ENCODE peak calls at places on chromosomes 6 and 20, in four cellular contexts. V is stomach, D is GM06990, Z is OCI-LY7. E is an unnamed sample.

GRCh38 chr6:24738732-24739131 is 19.8 kb upstream of the C6orf62 start:
- DNase-seq in V (peak), Z (no peak), D (no peak), E (no peak)

GRCh38 chr6:21747441-21747840 is 153.9 kb downstream of the SOX4 start:
- DNase-seq in V (no peak), D (no peak), Z (no peak), E (no peak)

GRCh38 chr20:57104711-57105110 is 161.7 kb downstream of the BMP7 start:
- DNase-seq in Z (no peak), V (no peak), D (no peak), E (no peak)

GRCh38 chr20:46657137-46657536 is 5.9 kb upstream of the SLC13A3 start:
- DNase-seq in Z (no peak), V (no peak), D (no peak), E (no peak)

GRCh38 chr6:151400473-151400872 is 9.1 kb upstream of the ZBTB2 start:
- DNase-seq in D (no peak), V (no peak), Z (no peak), E (no peak)

GRCh38 chr6:24252215-24252614 is 105.6 kb downstream of the DCDC2 start:
- DNase-seq in Z (no peak), D (no peak), V (no peak), E (no peak)

GRCh38 chr20:13089950-13090469 is 81.2 kb downstream of the SPTLC3 start:
- DNase-seq in D (no peak), Z (no peak), V (no peak), E (no peak)

GRCh38 chr20:41004561-41005360 is 23.9 kb upstream of the TOP1 start:
- DNase-seq in Z (peak), V (peak), D (no peak), E (no peak)

GRCh38 chr20:50004175-50004574 is 21.4 kb downstream of the SNAI1 start:
- DNase-seq in V (no peak), D (no peak), Z (no peak), E (no peak)

GRCh38 chr6:34696189-34696738 is 303 bp downstream of the ILRUN start:
- DNase-seq in Z (no peak), V (peak), D (no peak), E (peak)

GRCh38 chr6:159461266-159461665 is 231.8 kb downstream of the SOD2 start:
- DNase-seq in Z (peak), V (no peak), D (no peak), E (no peak)

GRCh38 chr6:130534627-130535026 is 168.8 kb downstream of the TMEM200A start:
- DNase-seq in Z (no peak), D (no peak), V (no peak), E (no peak)

GRCh38 chr6:105522626-105523322 is 119.9 kb upstream of the PREP start:
- DNase-seq in D (no peak), V (no peak), Z (no peak), E (no peak)

GRCh38 chr20:37516697-37517370 is 4.2 kb upstream of the NNAT start:
- DNase-seq in V (peak), Z (no peak), D (no peak), E (no peak)

GRCh38 chr6:138540468-138540867 is 41.2 kb upstream of the NHSL1 start:
- DNase-seq in D (no peak), V (no peak), Z (no peak), E (no peak)

GRCh38 chr6:161166176-161166575 is 107.7 kb downstream of the AGPAT4 start:
- DNase-seq in Z (no peak), V (no peak), D (no peak), E (no peak)

GRCh38 chr6:2245954-2246863 is 804 bp upstream of the GMDS start:
- DNase-seq in V (peak), Z (peak), D (peak), E (peak)

GRCh38 chr6:159984268-159984786 is 15.4 kb downstream of the IGF2R start:
- DNase-seq in Z (no peak), V (no peak), D (no peak), E (no peak)

GRCh38 chr6:44805239-44805849 is 417.8 kb downstream of the CDC5L start:
- DNase-seq in D (no peak), Z (no peak), V (no peak), E (no peak)

GRCh38 chr6:157273756-157274088 is 49.6 kb downstream of the TMEM242 start:
- DNase-seq in D (peak), V (peak), Z (peak), E (no peak)

GRCh38 chr6:175680-176079 is 116.6 kb upstream of the DUSP22 start:
- DNase-seq in D (no peak), V (no peak), Z (no peak), E (no peak)

GRCh38 chr20:52494244-52494643 is 302.7 kb upstream of the ZFP64 start:
- DNase-seq in V (no peak), Z (no peak), D (no peak), E (no peak)

GRCh38 chr6:170135821-170136471 is 154.9 kb downstream of the DLL1 start:
- DNase-seq in D (no peak), Z (no peak), V (no peak), E (no peak)

GRCh38 chr6:39495640-39496039 is 173.1 kb upstream of the KCNK16 start:
- DNase-seq in Z (no peak), D (no peak), V (no peak), E (no peak)

GRCh38 chr6:18293192-18293904 is 29.0 kb upstream of the DEK start:
- DNase-seq in V (no peak), D (no peak), Z (no peak), E (no peak)

GRCh38 chr6:160042788-160043301 is 74.0 kb downstream of the IGF2R start:
- DNase-seq in Z (no peak), D (no peak), V (no peak), E (no peak)

GRCh38 chr20:48215536-48215935 is 430.3 kb upstream of the SULF2 start:
- DNase-seq in Z (no peak), D (no peak), V (no peak), E (no peak)

GRCh38 chr20:45104786-45105185 is 3.9 kb upstream of the KCNS1 start:
- DNase-seq in D (no peak), Z (no peak), V (no peak), E (peak)

GRCh38 chr20:2746636-2747265 is 53.7 kb downstream of the CPXM1 start:
- DNase-seq in Z (no peak), V (no peak), D (no peak), E (peak)

GRCh38 chr6:111663692-111664564 is 58.2 kb upstream of the TRAF3IP2 start:
- DNase-seq in V (no peak), Z (no peak), D (no peak), E (no peak)

GRCh38 chr6:111661541-111662041 is 55.9 kb upstream of the TRAF3IP2 start:
- DNase-seq in V (peak), Z (no peak), D (no peak), E (no peak)

GRCh38 chr6:111663232-111663631 is 57.6 kb upstream of the TRAF3IP2 start:
- DNase-seq in V (no peak), D (no peak), Z (no peak), E (no peak)

GRCh38 chr6:111662192-111662793 is 56.6 kb upstream of the TRAF3IP2 start:
- DNase-seq in V (no peak), Z (no peak), D (no peak), E (no peak)

GRCh38 chr6:111662794-111663231 is 57.1 kb upstream of the TRAF3IP2 start:
- DNase-seq in Z (peak), V (no peak), D (no peak), E (no peak)
- H3K4me3 ChIP-seq in Z (no peak), V (no peak), D (no peak), E (no peak)

GRCh38 chr6:98039876-98040605 is 757.0 kb upstream of the MMS22L start:
- DNase-seq in V (no peak), Z (no peak), D (no peak), E (no peak)
- H3K4me3 ChIP-seq in V (no peak), Z (no peak), D (no peak), E (no peak)

GRCh38 chr6:54602591-54602990 is 244.0 kb upstream of the FAM83B start:
- DNase-seq in Z (no peak), D (no peak), V (no peak), E (no peak)

GRCh38 chr6:54595844-54596243 is 250.7 kb upstream of the FAM83B start:
- DNase-seq in Z (no peak), D (no peak), V (no peak), E (no peak)

GRCh38 chr6:54598787-54599309 is 247.7 kb upstream of the FAM83B start:
- DNase-seq in V (no peak), Z (no peak), D (no peak), E (no peak)
- H3K4me3 ChIP-seq in V (no peak), Z (no peak), D (no peak), E (no peak)

GRCh38 chr6:10719386-10720228 is 3.3 kb upstream of the TMEM14C start:
- DNase-seq in D (no peak), V (no peak), Z (peak), E (no peak)
- H3K4me3 ChIP-seq in D (peak), V (peak), Z (peak), E (peak)

DNA sequence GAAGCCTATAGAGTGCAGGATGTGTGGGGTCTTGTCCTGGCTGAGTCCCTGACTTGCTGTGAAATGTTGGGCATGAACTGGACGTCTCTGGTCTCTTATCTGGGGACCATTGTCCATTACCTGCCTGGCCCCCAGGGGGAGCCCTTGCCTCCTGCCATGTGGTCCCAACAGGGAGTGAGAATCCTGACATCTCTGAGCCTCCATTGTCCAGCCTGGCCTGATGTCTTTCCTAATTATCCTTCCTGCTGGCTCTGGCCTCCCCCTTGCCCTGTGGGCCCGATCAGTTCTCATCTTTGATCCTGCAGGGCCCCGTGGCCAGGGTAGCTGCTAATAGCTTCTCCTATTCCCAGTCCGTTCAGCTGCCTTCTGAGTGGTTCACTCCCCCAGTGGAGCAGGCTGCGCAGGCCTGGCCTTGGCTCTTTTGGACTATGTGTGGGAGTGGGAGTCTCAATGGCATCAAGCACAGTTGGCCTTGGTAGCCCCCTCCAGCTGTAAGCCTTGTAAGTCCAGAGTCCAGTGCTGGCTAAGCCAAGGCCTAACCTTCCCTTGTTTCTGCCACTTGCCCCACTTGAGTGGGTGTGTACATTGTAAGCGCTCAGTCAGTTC is 77.9 kb upstream of the RALY start:
- DNase-seq in Z (peak), D (no peak), V (peak), E (no peak)
- H3K4me3 ChIP-seq in Z (no peak), D (no peak), V (no peak), E (no peak)

GRCh38 chr6:12861603-12862002 is 145.0 kb downstream of the PHACTR1 start:
- DNase-seq in Z (no peak), V (no peak), D (no peak), E (no peak)

GRCh38 chr6:12866422-12867029 is 150.0 kb downstream of the PHACTR1 start:
- DNase-seq in D (no peak), Z (no peak), V (no peak), E (no peak)

GRCh38 chr6:12865117-12865516 is 148.6 kb downstream of the PHACTR1 start:
- DNase-seq in D (no peak), Z (no peak), V (no peak), E (no peak)

GRCh38 chr6:12870033-12870432 is 153.5 kb downstream of the PHACTR1 start:
- DNase-seq in Z (no peak), D (no peak), V (no peak), E (no peak)

DNA sequence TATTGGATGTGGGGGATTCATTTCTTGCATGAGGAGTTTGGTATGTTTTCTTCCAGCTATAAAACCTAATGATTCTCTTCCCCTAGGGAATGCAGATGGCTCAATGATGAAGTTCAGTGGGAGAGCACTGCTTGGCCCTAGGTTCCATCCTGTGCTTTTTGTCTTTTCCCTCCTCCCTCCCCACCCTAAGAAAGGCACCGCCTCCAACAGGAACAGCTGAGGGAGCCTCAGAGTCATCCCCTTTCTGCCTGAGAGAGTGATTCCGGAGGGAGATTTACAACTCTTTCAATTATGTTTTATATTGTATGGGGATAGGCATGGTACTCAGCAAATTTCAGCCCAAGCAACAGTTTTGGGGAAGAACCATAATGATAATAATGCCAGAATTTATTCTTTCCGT is 149.2 kb downstream of the PHACTR1 start:
- DNase-seq in D (no peak), V (no peak), Z (no peak), E (no peak)
- H3K4me3 ChIP-seq in D (no peak), V (no peak), Z (no peak), E (no peak)

DNA sequence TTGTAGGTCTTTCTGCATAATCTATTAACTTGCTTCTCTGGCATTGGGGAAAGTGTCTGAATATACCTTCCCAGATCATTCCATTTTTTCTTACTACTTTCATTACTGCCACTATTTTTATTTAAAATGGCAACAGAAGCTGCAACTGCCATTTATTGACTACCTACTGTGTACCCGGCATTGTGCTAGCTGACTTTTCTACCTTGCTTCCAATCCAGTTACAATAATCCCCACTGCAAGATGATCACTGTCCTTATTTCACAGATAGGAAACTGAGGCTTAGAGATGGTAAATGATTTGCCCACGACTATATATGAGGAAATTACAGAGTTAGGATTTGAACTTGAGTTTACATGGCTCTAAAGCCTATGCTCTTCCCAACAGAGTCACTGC is 129.0 kb downstream of the MAP3K7 start:
- DNase-seq in D (no peak), V (no peak), Z (no peak), E (no peak)
- H3K4me3 ChIP-seq in D (no peak), V (no peak), Z (no peak), E (no peak)

GRCh38 chr20:7257719-7258466 is 490.4 kb downstream of the BMP2 start:
- DNase-seq in V (no peak), Z (no peak), D (no peak), E (no peak)
- H3K4me3 ChIP-seq in V (no peak), Z (no peak), D (no peak), E (no peak)

GRCh38 chr6:31354788-31355539 is 2.0 kb downstream of the HLA-B start:
- DNase-seq in V (no peak), Z (no peak), D (peak), E (peak)
- H3K4me3 ChIP-seq in V (peak), Z (peak), D (peak), E (peak)